ENCODE peak calls at places on chromosomes 6 and 20, in seven cellular contexts. X is activated B cell treated with CpG ODN at 0.5 μM for 24 hours; H is amygdala; G is natural killer cell treated with Interleukin-12 subunit alpha and Interleukin-12 subunit beta and Interleukin-15 and Interleukin-18, amount 100 ng/mL, for 72 hours; F is activated T-cell treated with anti-CD3 and anti-CD28 coated beads, Interleukin-2, amount 50 U/mL, for 24 hours; T is CD4-positive, alpha-beta T cell; A is AG10803. W is an unnamed sample.

GRCh38 chr6:38091626-38092025 is 272.1 kb downstream of the ZFAND3 start:
- DNase-seq in X (no peak), H (no peak), G (no peak), F (no peak), T (no peak), A (no peak), W (no peak)

GRCh38 chr6:12150812-12151432 is 138.8 kb downstream of the HIVEP1 start:
- DNase-seq in X (no peak), H (no peak), G (no peak), F (peak), T (no peak), A (no peak), W (no peak)

GRCh38 chr20:62523473-62524203 is 47.8 kb upstream of the GATA5 start:
- DNase-seq in X (no peak), H (no peak), G (no peak), F (peak), T (peak), A (no peak), W (no peak)

GRCh38 chr20:4112490-4113420 is 97.4 kb upstream of the RNF24 start:
- DNase-seq in X (no peak), H (no peak), G (no peak), F (no peak), T (no peak), A (peak), W (no peak)

GRCh38 chr6:158027590-158028285 is 46.1 kb downstream of the SYNJ2 start:
- DNase-seq in X (no peak), H (no peak), G (no peak), F (no peak), T (no peak), A (no peak), W (no peak)

GRCh38 chr6:11614534-11615213 is 77.1 kb downstream of the TMEM170B start:
- DNase-seq in X (no peak), H (no peak), G (no peak), F (no peak), T (no peak), A (no peak), W (no peak)

GRCh38 chr6:64811145-64811544 is 895.9 kb downstream of the EYS start:
- DNase-seq in X (no peak), H (no peak), G (no peak), F (no peak), T (no peak), A (no peak), W (no peak)

GRCh38 chr6:150761771-150762170 is 103.7 kb upstream of the MTHFD1L start:
- DNase-seq in X (no peak), H (no peak), G (no peak), F (no peak), T (no peak), A (peak), W (no peak)

W was measured in D721Med.